ENCODE peak calls at places on chromosomes 3 and 15, in nine cellular contexts. N is LoVo; V is thoracic aorta; X is left cardiac atrium; D is substantia nigra; E is lower leg skin; Z is breast epithelium; J is stimulated activated CD8-positive, alpha-beta memory T cell treated with anti-CD3 and anti-CD28 coated beads, Interleukin-15, amount 100 ng/mL, for 4 hours; S is fibroblast of mammary gland. L is an unnamed sample.

GRCh38 chr3:40079845-40080240 is 229.7 kb upstream of the EIF1B start:
- DNase-seq in X (no peak), J (no peak), S (peak; percentile 45), Z (no peak), D (no peak), V (no peak), N (no peak), E (no peak), L (no peak)

GRCh38 chr3:143203848-143204247 is 84.3 kb downstream of the CHST2 start:
- DNase-seq in J (no peak), V (no peak), E (no peak), Z (no peak), N (no peak), D (no peak), S (peak; percentile 69), X (no peak), L (no peak)

GRCh38 chr3:114471478-114471877 is 177.7 kb downstream of the TIGIT start:
- DNase-seq in N (no peak), V (no peak), D (no peak), X (no peak), E (no peak), Z (no peak), J (no peak), S (no peak), L (no peak)

GRCh38 chr15:35362195-35362829 is 183.7 kb downstream of the DPH6 start:
- DNase-seq in E (no peak), V (no peak), S (peak; percentile 58), X (no peak), D (no peak), Z (no peak), N (no peak), J (no peak), L (no peak)

GRCh38 chr3:134242649-134243637 is 7.7 kb downstream of the RYK start:
- DNase-seq in X (no peak), J (no peak), N (peak; percentile 25), Z (no peak), S (peak; percentile 96), V (no peak), D (no peak), E (no peak), L (no peak)

GRCh38 chr3:177979684-177980083 is 556.6 kb upstream of the KCNMB2 start:
- DNase-seq in S (no peak), X (no peak), E (no peak), Z (no peak), N (no peak), D (no peak), V (no peak), J (no peak), L (no peak)

GRCh38 chr3:123431658-123432323 is 17.1 kb downstream of the ADCY5 start:
- DNase-seq in E (no peak), S (no peak), V (no peak), N (peak; percentile 57), J (no peak), Z (no peak), D (peak; percentile 58), X (no peak), L (no peak)

GRCh38 chr3:150107429-150108175 is 136.9 kb upstream of the PFN2 start:
- DNase-seq in Z (no peak), N (no peak), D (no peak), S (peak; percentile 12), V (no peak), X (no peak), J (no peak), E (no peak), L (no peak)

GRCh38 chr3:126137490-126138130 is 42.8 kb downstream of the ALDH1L1 start:
- DNase-seq in J (no peak), X (no peak), V (no peak), Z (no peak), N (no peak), S (no peak), D (no peak), E (peak; percentile 46), L (no peak)

GRCh38 chr3:176927985-176928931 is 269.0 kb downstream of the TBL1XR1 start:
- DNase-seq in X (no peak), D (peak; percentile 40), V (no peak), S (no peak), J (no peak), Z (no peak), E (no peak), N (no peak), L (no peak)

GRCh38 chr15:100194955-100195354 is 146.8 kb downstream of the ADAMTS17 start:
- DNase-seq in V (no peak), Z (no peak), N (no peak), X (no peak), D (no peak), J (no peak), S (no peak), E (no peak), L (no peak)

GRCh38 chr3:141279074-141279945 is 47.7 kb downstream of the PXYLP1 start:
- DNase-seq in E (no peak), Z (peak; percentile 11), N (no peak), V (no peak), X (no peak), J (no peak), S (peak; percentile 47), D (no peak), L (no peak)

GRCh38 chr15:101498076-101498730 is 8.7 kb upstream of the PCSK6 start:
- DNase-seq in J (no peak), V (no peak), S (no peak), E (peak; percentile 83), N (no peak), X (no peak), D (no peak), Z (peak; percentile 6), L (no peak)

GRCh38 chr3:16290007-16290826 is 25.2 kb downstream of the OXNAD1 start:
- DNase-seq in S (peak; percentile 64), J (peak; percentile 38), X (peak; percentile 37), D (peak; percentile 37), Z (no peak), E (no peak), V (no peak), N (peak; percentile 12), L (peak; percentile 21)

GRCh38 chr15:59736181-59736580 is 47.1 kb upstream of the BNIP2 start:
- DNase-seq in E (no peak), Z (no peak), X (no peak), V (no peak), S (no peak), J (no peak), N (no peak), D (no peak), L (no peak)

GRCh38 chr3:42123012-42123581 is 31.9 kb downstream of the TRAK1 start:
- DNase-seq in D (no peak), S (peak; percentile 35), J (no peak), E (no peak), V (no peak), N (no peak), X (no peak), Z (peak; percentile 49), L (peak; percentile 63)

GRCh38 chr15:94306700-94307650 is 75.6 kb downstream of the MCTP2 start:
- DNase-seq in D (no peak), V (no peak), E (no peak), Z (no peak), N (no peak), J (no peak), X (no peak), S (peak; percentile 65), L (no peak)

GRCh38 chr3:112653881-112654300 is 12.9 kb upstream of the CCDC80 start:
- DNase-seq in X (peak; percentile 49), N (no peak), Z (no peak), J (no peak), S (peak; percentile 93), V (no peak), E (no peak), D (no peak), L (no peak)

GRCh38 chr15:45162771-45163507 is 24.8 kb downstream of the SHF start:
- DNase-seq in Z (peak; percentile 79), X (peak; percentile 84), N (peak; percentile 81), E (peak; percentile 95), D (peak; percentile 90), J (peak; percentile 30), V (peak; percentile 45), S (peak; percentile 79), L (no peak)

GRCh38 chr3:125214738-125215137 is 2.2 kb upstream of the SLC12A8 start:
- DNase-seq in J (no peak), X (no peak), V (no peak), E (no peak), S (peak; percentile 24), N (no peak), Z (no peak), D (no peak), L (no peak)

GRCh38 chr3:190258634-190259033 is 63.6 kb downstream of the CLDN1 start:
- DNase-seq in V (no peak), D (peak; percentile 30), E (no peak), S (no peak), N (no peak), Z (no peak), J (no peak), X (no peak), L (no peak)

GRCh38 chr3:49568965-49569364 is 14.7 kb downstream of the BSN start:
- DNase-seq in N (no peak), J (no peak), D (no peak), S (no peak), Z (no peak), V (no peak), X (no peak), E (no peak), L (no peak)

GRCh38 chr15:29952245-29952644 is 130.0 kb upstream of the TJP1 start:
- DNase-seq in X (no peak), N (no peak), V (no peak), D (peak; percentile 85), J (no peak), Z (no peak), S (no peak), E (no peak), L (no peak)

GRCh38 chr3:122258757-122259371 is 66.2 kb upstream of the CSTA start:
- DNase-seq in E (no peak), Z (peak; percentile 22), N (peak; percentile 56), X (peak; percentile 76), D (peak; percentile 66), S (peak; percentile 60), J (peak; percentile 4), V (no peak), L (peak; percentile 42)

L was measured in LNCaP clone FGC.